ENCODE peak calls at places on chromosome 12, in ten cellular contexts. T, Q, P, W, D, R, G, I, J and N are unnamed samples.

GRCh38 chr12:122048156-122048555 is 26.5 kb downstream of the BCL7A start:
- DNase-seq in I (no peak), Q (no peak), D (no peak), R (no peak), J (no peak), P (no peak), W (no peak), T (no peak), G (no peak), N (no peak)

GRCh38 chr12:27424631-27425230 is 21.8 kb upstream of the SMCO2 start:
- DNase-seq in I (peak; percentile 34), T (peak; percentile 66), G (no peak), D (peak; percentile 8), R (peak; percentile 22), Q (peak; percentile 50), W (no peak), P (no peak), J (no peak), N (no peak)

GRCh38 chr12:49838973-49839633 is 3.8 kb downstream of the BCDIN3D start:
- DNase-seq in J (no peak), I (no peak), P (no peak), R (peak; percentile 40), G (peak; percentile 54), Q (peak; percentile 51), W (peak; percentile 54), T (peak; percentile 82), D (peak; percentile 16), N (no peak)

GRCh38 chr12:120118710-120119097 is 2.2 kb upstream of the RAB35 start:
- DNase-seq in W (no peak), G (no peak), D (no peak), R (no peak), I (no peak), J (no peak), T (no peak), Q (no peak), P (no peak), N (no peak)

GRCh38 chr12:106114084-106115068 is 24.4 kb downstream of the NUAK1 start:
- DNase-seq in G (no peak), W (no peak), P (no peak), T (no peak), J (no peak), R (no peak), I (no peak), D (no peak), Q (no peak), N (no peak)

GRCh38 chr12:21073822-21074460 is 57.1 kb upstream of the SLCO1B1 start:
- DNase-seq in D (no peak), G (no peak), T (peak; percentile 82), J (no peak), Q (no peak), I (no peak), P (no peak), W (no peak), R (no peak), N (no peak)

GRCh38 chr12:109718390-109718789 is 4.8 kb downstream of the FAM222A start:
- DNase-seq in D (no peak), I (no peak), R (no peak), G (no peak), W (no peak), Q (peak; percentile 47), P (no peak), J (no peak), T (peak; percentile 97), N (no peak)

GRCh38 chr12:85923767-85924331 is 49.8 kb downstream of the NTS start:
- DNase-seq in J (no peak), T (no peak), P (no peak), W (peak; percentile 6), G (no peak), R (peak; percentile 8), Q (peak; percentile 19), D (no peak), I (no peak), N (no peak)

GRCh38 chr12:108786450-108786849 is 55.1 kb upstream of the CORO1C start:
- DNase-seq in G (no peak), J (no peak), W (no peak), T (no peak), P (no peak), R (no peak), D (no peak), I (no peak), Q (no peak), N (no peak)

GRCh38 chr12:89873745-89874144 is 165.1 kb upstream of the ATP2B1 start:
- DNase-seq in P (no peak), Q (peak; percentile 49), I (no peak), T (no peak), D (no peak), J (no peak), G (no peak), W (no peak), R (peak; percentile 38), N (no peak)

GRCh38 chr12:77777274-77777673 is 53.4 kb upstream of the NAV3 start:
- DNase-seq in D (no peak), W (no peak), T (no peak), J (no peak), P (no peak), R (no peak), I (no peak), Q (no peak), G (no peak), N (no peak)

GRCh38 chr12:726281-727140 is 25.9 kb upstream of the WNK1 start:
- DNase-seq in I (no peak), W (no peak), D (no peak), J (no peak), R (no peak), G (no peak), Q (no peak), T (no peak), P (no peak), N (no peak)

GRCh38 chr12:4645023-4645422 is 3.8 kb downstream of the AKAP3 start:
- DNase-seq in R (no peak), T (no peak), J (no peak), P (no peak), W (no peak), Q (no peak), D (no peak), G (no peak), I (no peak), N (no peak)

DNA sequence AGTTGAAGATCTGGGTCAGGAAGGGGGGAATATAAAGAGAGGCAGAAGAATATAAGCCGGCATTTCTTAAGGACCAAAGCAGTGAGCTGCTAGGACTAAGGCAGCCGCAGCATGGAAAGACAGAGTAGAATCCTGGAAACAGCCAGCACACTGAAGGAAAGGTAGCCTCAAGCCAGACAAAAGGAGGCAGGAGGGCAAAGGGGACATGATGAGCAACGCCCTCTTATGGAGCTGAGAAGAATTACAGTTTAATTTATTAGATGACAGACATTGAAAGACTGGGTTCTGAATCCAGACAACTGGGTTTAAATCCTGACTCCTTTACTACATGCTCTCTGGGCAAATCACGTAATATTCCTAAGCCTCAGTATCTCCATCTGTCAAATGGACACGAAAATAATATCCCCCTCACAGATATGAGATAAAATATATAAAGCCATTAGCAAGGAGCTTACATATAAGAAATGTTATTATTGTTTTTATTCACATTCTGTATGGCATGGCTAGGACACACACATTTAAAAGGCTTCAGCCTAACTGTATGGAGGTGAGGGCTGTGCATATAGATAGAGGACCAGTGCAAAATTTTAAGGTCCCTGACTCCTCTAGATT is 8.1 kb upstream of the PCED1B start:
- DNase-seq in G (no peak), T (peak; percentile 81), W (no peak), Q (peak; percentile 26), P (no peak), R (peak; percentile 16), I (no peak), J (no peak), D (no peak), N (no peak)
- TF ChIP-seq CTCF in G (peak; percentile 69), T (peak; percentile 81), W (peak; percentile 21), Q (peak; percentile 52), P (peak; percentile 7), R (peak; percentile 19), I (peak; percentile 55), J (no peak), D (peak; percentile 43), N (peak; percentile 51)

GRCh38 chr12:116389990-116390655 is 112.6 kb upstream of the MED13L start:
- DNase-seq in T (no peak), J (no peak), R (no peak), P (no peak), I (peak; percentile 87), G (no peak), W (no peak), Q (no peak), D (no peak), N (no peak)
- TF ChIP-seq CTCF in T (no peak), J (no peak), R (no peak), P (no peak), I (no peak), G (no peak), W (no peak), Q (peak; percentile 8), D (no peak), N (no peak)

DNA sequence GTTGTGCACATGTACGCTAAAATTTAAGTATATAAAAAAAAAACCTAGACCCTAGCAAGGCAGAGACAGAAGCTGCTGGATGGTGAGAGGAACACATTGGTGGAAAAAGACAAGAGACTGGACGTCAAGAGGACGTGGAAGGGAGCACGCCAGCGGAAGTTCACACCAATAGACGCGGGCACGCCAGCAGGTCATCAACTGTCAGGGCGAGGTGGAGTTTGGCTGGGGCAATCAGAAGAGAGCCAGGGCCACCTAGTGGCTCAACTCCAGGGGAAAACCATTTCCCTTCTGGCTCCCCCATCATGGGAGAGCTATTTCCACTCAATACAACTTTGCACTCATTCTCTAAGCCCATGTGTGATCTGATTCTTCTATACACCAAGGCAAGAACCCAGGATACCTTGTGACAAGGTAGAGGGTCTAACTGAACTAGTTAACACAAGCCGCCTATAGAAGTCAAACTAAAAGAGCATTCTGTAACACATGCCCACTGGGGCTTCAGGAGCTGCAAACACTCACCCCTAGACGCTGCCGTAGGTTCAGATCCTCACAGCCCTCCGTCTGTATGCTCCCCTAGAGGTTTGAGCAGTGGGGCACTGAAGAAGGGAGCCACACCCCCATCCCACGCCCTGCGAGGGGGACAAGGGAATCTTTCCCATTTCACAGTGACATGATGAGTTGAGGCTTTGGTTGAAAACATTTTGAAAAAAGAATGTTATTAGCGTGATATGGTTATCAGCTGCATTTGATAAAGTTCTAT is 702.7 kb downstream of the TMTC2 start:
- DNase-seq in P (no peak), R (peak; percentile 3), I (no peak), J (no peak), Q (peak; percentile 63), T (peak; percentile 90), D (peak; percentile 2), W (no peak), G (peak; percentile 7), N (no peak)
- TF ChIP-seq CTCF in P (no peak), R (no peak), I (peak; percentile 9), J (no peak), Q (no peak), T (peak; percentile 87), D (no peak), W (no peak), G (peak; percentile 27), N (no peak)

GRCh38 chr12:10853746-10854145 is 4.5 kb upstream of the PRR4 start:
- DNase-seq in D (no peak), G (no peak), T (no peak), W (no peak), J (no peak), P (no peak), Q (no peak), R (no peak), I (no peak), N (no peak)

GRCh38 chr12:10861366-10861765 is 12.1 kb upstream of the PRR4 start:
- DNase-seq in Q (no peak), I (no peak), W (no peak), J (no peak), D (no peak), R (no peak), P (no peak), T (no peak), G (no peak), N (no peak)

GRCh38 chr12:10851243-10851858 is 2.1 kb upstream of the PRR4 start:
- DNase-seq in G (no peak), I (no peak), J (no peak), R (no peak), P (no peak), W (no peak), T (no peak), D (no peak), Q (no peak), N (no peak)

GRCh38 chr12:10855807-10856206 is 6.5 kb upstream of the PRR4 start:
- DNase-seq in J (no peak), D (no peak), W (no peak), G (no peak), Q (no peak), T (no peak), R (no peak), I (no peak), P (no peak), N (no peak)
- TF ChIP-seq CTCF in J (no peak), D (no peak), W (no peak), G (no peak), Q (no peak), T (no peak), R (no peak), I (no peak), P (no peak), N (no peak)